ENCODE peak calls at places on chromosomes 7 and 10, in nine cellular contexts. E, T, C, W, M, Q, N, J and I are unnamed samples.

GRCh38 chr7:152073352-152073751 is 47.9 kb downstream of the GALNT11 start:
- DNase-seq in W (no peak), C (no peak), T (no peak), Q (no peak), E (no peak), J (no peak), M (no peak), N (no peak), I (no peak)

GRCh38 chr7:55573234-55573504 is 867 bp upstream of the VOPP1 start:
- DNase-seq in E (no peak), W (no peak), C (no peak), T (no peak), Q (no peak), M (no peak), J (peak), N (no peak), I (no peak)

GRCh38 chr7:22564511-22565045 is 64.6 kb upstream of the STEAP1B start:
- DNase-seq in N (no peak), E (no peak), M (peak), T (no peak), C (no peak), J (no peak), W (no peak), Q (no peak), I (peak)

GRCh38 chr10:64059884-64060283 is 538.7 kb downstream of the REEP3 start:
- DNase-seq in E (no peak), C (no peak), N (no peak), M (no peak), T (no peak), W (no peak), J (no peak), Q (no peak), I (no peak)

GRCh38 chr10:78410046-78410965 is 376.6 kb downstream of the RPS24 start:
- DNase-seq in C (no peak), E (no peak), M (no peak), N (no peak), W (no peak), Q (no peak), J (no peak), T (no peak), I (no peak)

GRCh38 chr7:47411281-47411869 is 170.5 kb downstream of the TNS3 start:
- DNase-seq in C (no peak), Q (no peak), N (no peak), E (no peak), W (no peak), T (no peak), M (no peak), J (no peak), I (no peak)

GRCh38 chr10:130012129-130012528 is 48.1 kb upstream of the EBF3 start:
- DNase-seq in W (no peak), Q (no peak), N (no peak), E (no peak), C (no peak), J (no peak), M (no peak), T (no peak), I (no peak)

GRCh38 chr7:76267835-76268183 is 34.7 kb upstream of the HSPB1 start:
- DNase-seq in Q (no peak), J (no peak), E (no peak), C (no peak), N (no peak), W (no peak), T (no peak), M (no peak), I (no peak)

GRCh38 chr7:28868700-28869099 is 89.4 kb downstream of the TRIL start:
- DNase-seq in J (no peak), M (no peak), C (no peak), N (no peak), E (no peak), W (no peak), T (no peak), Q (no peak), I (no peak)

GRCh38 chr7:120805636-120806388 is 52.1 kb downstream of the TSPAN12 start:
- DNase-seq in C (peak), E (peak), W (peak), J (peak), M (peak), N (no peak), T (peak), Q (peak), I (peak)

GRCh38 chr10:122294006-122294405 is 22.9 kb downstream of the BTBD16 start:
- DNase-seq in W (no peak), C (no peak), T (no peak), J (no peak), N (no peak), M (no peak), E (no peak), Q (no peak), I (no peak)

GRCh38 chr10:127417686-127418415 is 131.3 kb upstream of the NPS start:
- DNase-seq in N (no peak), Q (no peak), W (no peak), C (no peak), M (no peak), J (no peak), T (no peak), E (no peak), I (no peak)

GRCh38 chr10:32112055-32112454 is 55.8 kb upstream of the KIF5B start:
- DNase-seq in T (no peak), Q (no peak), E (no peak), J (no peak), N (no peak), W (no peak), C (no peak), M (peak), I (peak)

GRCh38 chr7:16734148-16734726 is 19.3 kb upstream of the TSPAN13 start:
- DNase-seq in N (no peak), C (no peak), T (no peak), J (no peak), Q (no peak), E (no peak), M (peak), W (no peak), I (no peak)

GRCh38 chr7:105816954-105817615 is 59.3 kb downstream of the ATXN7L1 start:
- DNase-seq in T (no peak), C (no peak), J (no peak), W (no peak), N (no peak), M (no peak), E (no peak), Q (no peak), I (no peak)

GRCh38 chr7:67344481-67345193 is 348.0 kb downstream of the TYW1 start:
- DNase-seq in Q (no peak), J (no peak), N (no peak), C (no peak), W (no peak), E (no peak), M (no peak), T (no peak), I (no peak)

GRCh38 chr10:6615971-6616370 is 35.9 kb upstream of the PRKCQ start:
- DNase-seq in M (no peak), C (no peak), W (no peak), J (no peak), Q (no peak), T (no peak), N (no peak), E (no peak), I (no peak)

GRCh38 chr7:154484406-154484805 is 432.2 kb downstream of the DPP6 start:
- DNase-seq in E (no peak), N (peak), C (no peak), M (no peak), W (no peak), J (no peak), T (no peak), Q (no peak), I (no peak)

GRCh38 chr10:20105931-20106330 is 289.7 kb downstream of the PLXDC2 start:
- DNase-seq in W (no peak), E (no peak), T (no peak), J (no peak), M (peak), N (no peak), Q (no peak), C (no peak), I (peak)

GRCh38 chr7:79332091-79332490 is 121.4 kb downstream of the MAGI2 start:
- DNase-seq in N (no peak), M (no peak), T (no peak), C (no peak), W (no peak), Q (no peak), E (no peak), J (no peak), I (no peak)

GRCh38 chr10:124992462-124993344 is 50.8 kb downstream of the ZRANB1 start:
- DNase-seq in M (peak), W (peak), C (no peak), Q (no peak), E (no peak), J (peak), T (no peak), N (peak), I (peak)

GRCh38 chr7:47582748-47583740 is 1.1 kb upstream of the TNS3 start:
- DNase-seq in T (no peak), M (peak), Q (no peak), N (no peak), E (no peak), C (no peak), J (no peak), W (no peak), I (no peak)

GRCh38 chr10:73965890-73966768 is 31.8 kb upstream of the VCL start:
- DNase-seq in E (no peak), N (no peak), W (no peak), J (peak), T (no peak), Q (no peak), C (no peak), M (peak), I (peak)

GRCh38 chr7:132080967-132081668 is 495.2 kb downstream of the PLXNA4 start:
- DNase-seq in T (no peak), E (no peak), N (no peak), J (no peak), W (no peak), C (no peak), M (peak), Q (no peak), I (no peak)

GRCh38 chr10:88687853-88688467 is 18.1 kb upstream of the LIPK start:
- DNase-seq in C (no peak), J (peak), E (peak), N (no peak), Q (peak), M (peak), T (no peak), W (no peak), I (peak)

GRCh38 chr10:89295597-89295996 is 6.2 kb upstream of the IFIT2 start:
- DNase-seq in E (no peak), C (no peak), W (no peak), N (no peak), Q (no peak), T (no peak), M (peak), J (no peak), I (no peak)

GRCh38 chr7:26278769-26279168 is 12.9 kb upstream of the SNX10 start:
- DNase-seq in M (peak), Q (no peak), T (no peak), W (no peak), C (no peak), E (no peak), J (no peak), N (no peak), I (peak)

GRCh38 chr7:155980841-155981240 is 168.6 kb upstream of the SHH start:
- DNase-seq in M (no peak), W (no peak), N (no peak), E (no peak), T (no peak), C (no peak), Q (no peak), J (no peak), I (no peak)

GRCh38 chr10:17225823-17226222 is 2.2 kb upstream of the VIM start:
- DNase-seq in M (no peak), N (no peak), J (no peak), C (no peak), T (no peak), E (no peak), Q (no peak), W (no peak), I (no peak)

GRCh38 chr7:111755388-111755787 is 193.1 kb upstream of the IMMP2L start:
- DNase-seq in M (no peak), N (no peak), E (no peak), J (no peak), C (no peak), Q (no peak), T (no peak), W (no peak), I (no peak)

GRCh38 chr7:106485031-106485551 is 175.9 kb downstream of the CCDC71L start:
- DNase-seq in C (no peak), E (no peak), Q (no peak), M (peak), T (no peak), N (no peak), W (no peak), J (no peak), I (peak)

GRCh38 chr10:38093816-38094157 is 350 bp upstream of the ZNF37A start:
- DNase-seq in N (no peak), Q (no peak), J (no peak), W (no peak), M (no peak), E (no peak), C (no peak), T (no peak), I (no peak)